ENCODE peak calls at places on chromosomes 12 and 14, in four cellular contexts. V, R, S and Q are unnamed samples.

GRCh38 chr14:100587763-100588411 is 670 bp upstream of the BEGAIN start:
- DNase-seq in S (peak; percentile 16), R (no peak), V (no peak), Q (peak; percentile 9)

GRCh38 chr12:121797937-121798801 is 4.7 kb upstream of the RHOF start:
- DNase-seq in S (no peak), R (peak; percentile 87), V (no peak), Q (peak; percentile 80)

GRCh38 chr14:95208598-95208997 is 51.3 kb upstream of the DICER1 start:
- DNase-seq in S (no peak), V (no peak), R (no peak), Q (no peak)

GRCh38 chr12:93892431-93893210 is 215.4 kb downstream of the CRADD start:
- DNase-seq in V (no peak), S (no peak), R (no peak), Q (no peak)

GRCh38 chr12:45893240-45893639 is 97.1 kb downstream of the SCAF11 start:
- DNase-seq in R (no peak), S (no peak), V (no peak), Q (no peak)

GRCh38 chr12:39502657-39503056 is 59.7 kb upstream of the KIF21A start:
- DNase-seq in V (no peak), S (no peak), R (no peak), Q (no peak)

GRCh38 chr14:92753250-92753649 is 4.8 kb upstream of the LGMN start:
- DNase-seq in R (no peak), V (no peak), S (no peak), Q (no peak)

GRCh38 chr14:67461341-67461985 is 27.1 kb downstream of the TMEM229B start:
- DNase-seq in V (no peak), S (no peak), R (no peak), Q (no peak)

GRCh38 chr14:61860294-61860918 is 98.2 kb downstream of the SNAPC1 start:
- DNase-seq in R (peak; percentile 52), V (peak; percentile 37), S (no peak), Q (no peak)

GRCh38 chr12:118850244-118850825 is 131.0 kb upstream of the SRRM4 start:
- DNase-seq in V (no peak), S (peak; percentile 40), R (peak; percentile 10), Q (no peak)

GRCh38 chr14:27573018-27573417 is 975.2 kb upstream of the NOVA1 start:
- DNase-seq in S (no peak), R (no peak), V (no peak), Q (no peak)

GRCh38 chr12:70756118-70756517 is 118.9 kb upstream of the PTPRB start:
- DNase-seq in V (no peak), R (no peak), S (no peak), Q (no peak)

GRCh38 chr12:41230756-41231155 is 42.6 kb downstream of the PDZRN4 start:
- DNase-seq in R (no peak), V (no peak), S (no peak), Q (no peak)

GRCh38 chr14:98694541-98694940 is 577.5 kb downstream of the BCL11B start:
- DNase-seq in V (no peak), R (no peak), S (no peak), Q (no peak)

GRCh38 chr14:104444159-104445030 is 135.2 kb upstream of the C14orf180 start:
- DNase-seq in R (no peak), S (no peak), V (no peak), Q (no peak)

GRCh38 chr12:46831335-46832083 is 5.7 kb upstream of the SLC38A4 start:
- DNase-seq in R (peak; percentile 21), V (no peak), S (peak; percentile 46), Q (peak; percentile 50)

GRCh38 chr14:66509874-66510273 is 1.9 kb downstream of the GPHN start:
- DNase-seq in R (no peak), S (no peak), V (no peak), Q (no peak)

GRCh38 chr12:105228494-105228893 is 7.5 kb downstream of the APPL2 start:
- DNase-seq in V (no peak), R (no peak), S (no peak), Q (no peak)

GRCh38 chr12:22687677-22688076 is 62.7 kb downstream of the ETNK1 start:
- DNase-seq in V (no peak), S (no peak), R (no peak), Q (no peak)

GRCh38 chr12:66832997-66833396 is 154.1 kb upstream of the GRIP1 start:
- DNase-seq in S (no peak), V (no peak), R (no peak), Q (no peak)
- H3K27ac ChIP-seq in S (no peak overlapping the region), V (no peak overlapping the region), R (no peak overlapping the region), Q (no peak overlapping the region)

DNA sequence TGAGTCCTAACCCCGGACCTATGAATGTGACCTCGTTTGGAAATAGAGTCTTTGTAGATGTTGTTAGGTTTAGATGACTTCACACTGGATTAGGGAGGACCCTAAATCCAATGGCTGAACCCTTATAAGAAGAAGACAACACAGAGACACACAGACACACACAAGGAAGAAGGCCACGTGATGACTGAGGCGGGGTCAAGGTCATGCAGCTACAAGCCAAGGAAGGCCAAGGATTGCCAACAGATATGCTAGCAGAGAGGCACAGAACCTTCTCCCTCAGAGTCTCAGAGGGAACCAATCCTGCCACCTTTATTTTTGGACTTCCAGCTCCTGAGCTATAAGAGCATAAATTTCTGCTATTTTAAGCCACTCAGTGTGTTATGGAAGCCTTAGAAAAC is 31.8 kb downstream of the LTBP2 start:
- DNase-seq in R (no peak), S (no peak), V (no peak), Q (no peak)
- H3K4me1 ChIP-seq in R (peaks cover 4% of the 10 kb centered on the region), S (peaks cover 29% of the 10 kb centered on the region), V (peaks cover 4% of the 10 kb centered on the region), Q (peaks cover 6% of the 10 kb centered on the region)

GRCh38 chr12:3405821-3406220 is 85.2 kb upstream of the PRMT8 start:
- DNase-seq in R (no peak), V (no peak), S (no peak), Q (no peak)

GRCh38 chr12:3409662-3410061 is 81.3 kb upstream of the PRMT8 start:
- DNase-seq in S (no peak), R (no peak), V (no peak), Q (no peak)

GRCh38 chr12:3407723-3408122 is 83.3 kb upstream of the PRMT8 start:
- DNase-seq in V (no peak), S (no peak), R (no peak), Q (no peak)
- H3K9me3 ChIP-seq in V (peaks cover 17% of the 10 kb centered on the region), S (peaks cover 30% of the 10 kb centered on the region), R (peaks cover 20% of the 10 kb centered on the region), Q (peaks cover 5% of the 10 kb centered on the region)

GRCh38 chr12:57216014-57216891 is at the start of gene NXPH4:
- DNase-seq in R (peak; percentile 54), S (no peak), V (peak; percentile 21), Q (peak; percentile 58)
- H3K27ac ChIP-seq in R (no peak within 1 kb of the TSS), S (no peak within 1 kb of the TSS), V (no peak within 1 kb of the TSS), Q (no peak within 1 kb of the TSS)

GRCh38 chr12:54015210-54015931 is 6.6 kb downstream of the HOXC8 start:
- DNase-seq in S (no peak), V (no peak), R (no peak), Q (no peak)

GRCh38 chr12:54012631-54013398 is 4.0 kb downstream of the HOXC8 start:
- DNase-seq in S (no peak), R (no peak), V (no peak), Q (no peak)

GRCh38 chr12:54016051-54016450 is 7.3 kb downstream of the HOXC8 start:
- DNase-seq in V (no peak), R (no peak), S (no peak), Q (no peak)

GRCh38 chr12:54016478-54016964 is 7.7 kb downstream of the HOXC8 start:
- DNase-seq in V (no peak), S (no peak), R (no peak), Q (no peak)

GRCh38 chr12:54014315-54015209 is 5.8 kb downstream of the HOXC8 start:
- DNase-seq in S (no peak), V (no peak), R (no peak), Q (no peak)
- H3K4me1 ChIP-seq in S (peaks cover 27% of the 10 kb centered on the region), V (peaks cover 24% of the 10 kb centered on the region), R (peaks cover 44% of the 10 kb centered on the region), Q (no peaks in the 10 kb centered on the region)

GRCh38 chr12:38025916-38026315 is 290.7 kb upstream of the ALG10B start:
- DNase-seq in R (no peak), S (no peak), V (no peak), Q (no peak)
- H3K9me3 ChIP-seq in R (peaks cover 41% of the 10 kb centered on the region), S (peaks cover 36% of the 10 kb centered on the region), V (peaks cover 2% of the 10 kb centered on the region), Q (no peaks in the 10 kb centered on the region)